ENCODE peak calls at places on chromosomes 7 and 10, in six cellular contexts. K is brain microvascular endothelial cell, Y is lung, N is H1, D is GM23338, Z is hepatocyte. E is an unnamed sample.

GRCh38 chr10:17644485-17644964 is 574 bp downstream of the STAM start:
- DNase-seq in N (no peak), Y (no peak), K (peak), D (peak), Z (peak), E (no peak)

GRCh38 chr7:99451936-99452335 is 13.2 kb downstream of the CPSF4 start:
- DNase-seq in N (no peak), Y (no peak), D (no peak), K (no peak), Z (no peak), E (no peak)

GRCh38 chr7:126605056-126605455 is 647.7 kb downstream of the GRM8 start:
- DNase-seq in D (no peak), Z (no peak), K (no peak), N (no peak), Y (no peak), E (no peak)

GRCh38 chr7:133794490-133794889 is 332.6 kb upstream of the LRGUK start:
- DNase-seq in N (no peak), Y (no peak), D (no peak), Z (no peak), K (no peak), E (no peak)

GRCh38 chr10:101683226-101683625 is 11.7 kb downstream of the FBXW4 start:
- DNase-seq in Z (no peak), N (no peak), Y (no peak), K (no peak), D (no peak), E (no peak)

GRCh38 chr7:672891-673290 is 53.6 kb upstream of the DNAAF5 start:
- DNase-seq in Z (no peak), N (no peak), Y (no peak), K (no peak), D (no peak), E (no peak)

GRCh38 chr10:128064615-128065580 is 61.3 kb downstream of the MKI67 start:
- DNase-seq in Y (peak), Z (no peak), D (no peak), N (no peak), K (peak), E (peak)

GRCh38 chr7:5452470-5452899 is 28.9 kb upstream of the TNRC18 start:
- DNase-seq in K (no peak), N (no peak), Y (no peak), D (no peak), Z (no peak), E (no peak)

GRCh38 chr7:139118803-139119485 is 9.4 kb upstream of the ZC3HAV1 start:
- DNase-seq in Z (peak), Y (no peak), N (no peak), K (no peak), D (no peak), E (no peak)

GRCh38 chr10:23448802-23449570 is 10.1 kb downstream of the OTUD1 start:
- DNase-seq in D (no peak), Y (no peak), N (no peak), K (no peak), Z (no peak), E (no peak)

GRCh38 chr7:64463636-64464375 is 99.1 kb downstream of the ZNF680 start:
- DNase-seq in D (no peak), Y (peak), K (peak), N (no peak), Z (no peak), E (no peak)

GRCh38 chr10:5956146-5956914 is 21.0 kb downstream of the IL15RA start:
- DNase-seq in Z (no peak), N (no peak), D (no peak), K (no peak), Y (no peak), E (no peak)

GRCh38 chr10:112250555-112250954 is 32.6 kb upstream of the TECTB start:
- DNase-seq in N (no peak), Y (no peak), D (no peak), K (no peak), Z (no peak), E (no peak)

GRCh38 chr10:133372507-133372906 is 647 bp downstream of the ECHS1 start:
- DNase-seq in N (no peak), D (no peak), Z (no peak), Y (no peak), K (no peak), E (no peak)

GRCh38 chr10:79286318-79286951 is 60.8 kb upstream of the PPIF start:
- DNase-seq in N (no peak), Z (no peak), D (no peak), Y (peak), K (peak), E (peak)

GRCh38 chr7:1898628-1899185 is 228.6 kb downstream of the ELFN1 start:
- DNase-seq in K (no peak), Y (no peak), D (no peak), N (no peak), Z (no peak), E (no peak)

GRCh38 chr10:695396-695795 is 5.9 kb upstream of the DIP2C start:
- DNase-seq in Z (no peak), Y (no peak), N (no peak), K (no peak), D (no peak), E (no peak)

GRCh38 chr7:149450821-149451220 is 10.0 kb downstream of the ZNF777 start:
- DNase-seq in K (no peak), N (no peak), Z (no peak), D (no peak), Y (no peak), E (no peak)

GRCh38 chr7:154409703-154410311 is 357.6 kb downstream of the DPP6 start:
- DNase-seq in K (no peak), Z (peak), D (peak), Y (no peak), N (peak), E (no peak)

GRCh38 chr7:131238260-131238940 is 89.3 kb upstream of the MKLN1 start:
- DNase-seq in N (no peak), Y (no peak), D (no peak), K (peak), Z (peak), E (no peak)

GRCh38 chr10:1356349-1356748 is 300.2 kb downstream of the WDR37 start:
- DNase-seq in N (no peak), Z (no peak), Y (no peak), K (no peak), D (no peak), E (no peak)

GRCh38 chr10:124961248-124961570 is 19.3 kb downstream of the ZRANB1 start:
- DNase-seq in K (no peak), D (no peak), N (no peak), Z (no peak), Y (no peak), E (no peak)

GRCh38 chr7:73941836-73942551 is 81.0 kb downstream of the TMEM270 start:
- DNase-seq in D (no peak), Y (no peak), Z (no peak), K (peak), N (no peak), E (no peak)
- TF ChIP-seq CTCF in D (no peak), Y (no peak), Z (no peak), K (no peak), N (no peak), E (no peak)

GRCh38 chr7:104453190-104453589 is 124.8 kb downstream of the LHFPL3 start:
- DNase-seq in D (peak), N (no peak), Y (no peak), Z (no peak), K (no peak), E (no peak)
- H3K27ac ChIP-seq in D (no peak), N (no peak), Y (no peak), Z (no peak), K (no peak), E (no peak)

GRCh38 chr10:42753126-42753506 is 29.5 kb upstream of the BMS1 start:
- DNase-seq in Y (peak), Z (peak), K (peak), D (peak), N (peak), E (peak)

GRCh38 chr10:42753507-42754154 is 29.0 kb upstream of the BMS1 start:
- DNase-seq in Y (no peak), D (peak), N (no peak), K (no peak), Z (peak), E (no peak)

GRCh38 chr10:42755591-42756093 is 27.0 kb upstream of the BMS1 start:
- DNase-seq in N (no peak), Y (no peak), K (no peak), D (no peak), Z (no peak), E (no peak)

GRCh38 chr10:42754155-42755027 is 28.2 kb upstream of the BMS1 start:
- DNase-seq in K (no peak), N (peak), Z (peak), D (peak), Y (no peak), E (peak)

DNA sequence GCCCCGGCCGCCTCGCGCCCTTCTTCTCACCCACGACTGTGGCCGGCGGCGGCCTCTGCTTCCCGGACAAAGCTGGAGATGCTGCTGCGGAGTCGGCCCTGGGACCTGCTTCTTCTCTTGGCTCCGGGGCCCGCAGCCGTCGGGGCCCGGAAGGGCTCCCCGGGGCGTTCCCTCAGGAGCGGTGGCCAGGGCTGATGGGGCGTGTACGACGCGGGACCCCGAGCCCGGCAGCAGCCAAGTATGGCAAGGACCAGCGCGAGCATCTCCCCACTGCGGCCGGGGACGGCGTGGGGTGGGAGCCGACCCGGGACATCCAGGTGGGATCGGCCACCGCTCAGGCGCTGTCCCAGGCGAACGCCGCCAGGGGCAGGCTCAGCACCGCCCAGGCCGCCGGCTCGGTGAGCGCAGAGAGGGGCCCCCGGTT is 27.6 kb upstream of the BMS1 start:
- DNase-seq in Y (no peak), D (peak), N (peak), Z (peak), K (no peak), E (no peak)
- TF ChIP-seq CTCF in Y (no peak), D (no peak), N (peak), Z (peak), K (no peak), E (no peak)

DNA sequence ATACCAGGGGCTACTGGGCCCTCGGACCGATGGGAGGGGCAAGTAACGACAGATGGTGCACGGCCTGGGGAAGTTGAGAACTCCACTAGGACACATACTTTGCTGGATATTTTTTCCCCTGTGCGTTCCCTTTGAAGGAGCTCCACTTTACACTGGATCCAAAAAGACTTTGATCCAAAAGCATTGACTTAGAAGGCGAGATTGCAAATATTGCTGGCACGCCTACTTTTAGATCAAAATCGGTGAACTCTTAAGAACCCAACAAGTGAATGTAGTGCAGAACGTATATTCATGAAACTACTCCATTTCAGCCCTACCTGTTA is 436 bp upstream of the SLC25A13 start:
- DNase-seq in K (no peak), Y (no peak), D (no peak), N (no peak), Z (no peak), E (no peak)
- H3K27ac ChIP-seq in K (no peak), Y (peak), D (peak), N (peak), Z (peak), E (no peak)

GRCh38 chr7:116588225-116588624 is 63.4 kb downstream of the CAV1 start:
- DNase-seq in K (peak), Z (no peak), N (no peak), D (peak), Y (no peak), E (no peak)
- TF ChIP-seq CTCF in K (peak), Z (no peak), N (no peak), D (no peak), Y (no peak), E (no peak)

GRCh38 chr10:122128357-122128756 is 139.4 kb downstream of the TACC2 start:
- DNase-seq in N (no peak), Z (no peak), K (no peak), Y (no peak), D (no peak), E (no peak)
- H3K27ac ChIP-seq in N (no peak), Z (peak), K (peak), Y (peak), D (no peak), E (no peak)

DNA sequence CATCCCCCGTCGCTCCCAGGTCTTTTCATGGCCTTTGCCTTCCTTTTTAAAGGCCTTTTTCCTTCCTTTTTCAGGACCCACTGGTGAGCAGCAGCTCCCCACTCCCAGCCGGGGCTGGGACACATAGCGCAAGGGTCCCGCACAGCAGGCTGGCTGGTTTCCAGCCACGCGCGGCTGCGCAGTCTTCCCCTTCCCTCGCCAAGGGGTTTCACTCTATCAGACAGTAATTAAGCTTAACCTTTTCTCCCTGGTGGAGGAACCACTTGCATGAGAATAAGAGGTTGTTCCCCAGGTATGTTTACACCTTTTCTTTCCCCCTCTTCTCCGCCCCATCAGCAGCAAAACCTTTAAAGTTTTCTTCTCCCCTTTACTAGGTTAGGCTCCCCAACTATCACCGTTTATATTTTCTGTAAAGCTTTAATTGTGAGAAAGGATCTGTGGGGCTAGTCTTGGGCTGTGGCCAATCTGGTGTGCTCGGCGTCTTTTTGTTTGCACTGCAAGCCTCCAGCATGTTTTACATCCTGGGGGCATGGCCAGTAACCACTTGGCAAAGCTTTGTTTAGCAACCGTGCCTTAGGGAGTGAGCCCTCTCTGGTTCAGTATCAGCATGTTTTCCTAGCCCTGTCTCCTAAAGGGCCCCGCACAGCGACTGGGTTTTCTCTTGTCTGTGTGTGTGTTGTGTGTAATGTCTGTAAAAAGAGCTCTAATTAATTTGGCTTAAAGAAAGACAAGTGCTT is 219.6 kb downstream of the PHF14 start:
- DNase-seq in K (no peak), N (peak), D (peak), Z (peak), Y (peak), E (no peak)
- TF ChIP-seq CTCF in K (no peak), N (no peak), D (no peak), Z (no peak), Y (no peak), E (no peak)

GRCh38 chr7:55189447-55189760 is 170.6 kb downstream of the EGFR start:
- DNase-seq in N (peak), D (peak), K (no peak), Y (no peak), Z (peak), E (no peak)
- H3K27ac ChIP-seq in N (no peak), D (no peak), K (no peak), Y (no peak), Z (peak), E (no peak)

E was measured in CD4-positive, alpha-beta T cell.